ENCODE peak calls at places on chromosome 16, in eight cellular contexts. R, O, B, T, V, J, E and U are unnamed samples.

GRCh38 chr16:86355538-86355937 is 154.8 kb upstream of the FOXF1 start:
- DNase-seq in R (peak), J (no peak), O (peak), E (no peak), V (no peak), T (no peak), B (no peak), U (peak)

GRCh38 chr16:24748242-24748641 is 18.8 kb downstream of the TNRC6A start:
- DNase-seq in R (peak), O (peak), J (no peak), V (no peak), B (no peak), E (no peak), T (no peak), U (peak)

GRCh38 chr16:84486126-84486525 is 18.3 kb downstream of the MEAK7 start:
- DNase-seq in B (no peak), R (no peak), E (no peak), V (no peak), T (no peak), J (peak), O (no peak), U (no peak)

GRCh38 chr16:77290451-77291110 is 91.4 kb downstream of the SYCE1L start:
- DNase-seq in R (peak), O (peak), V (no peak), E (peak), T (no peak), B (no peak), J (no peak), U (peak)

GRCh38 chr16:29815032-29815721 is 775 bp upstream of the PAGR1 start:
- DNase-seq in R (no peak), V (no peak), E (peak), B (peak), O (no peak), J (peak), T (peak), U (no peak)

GRCh38 chr16:70696952-70697600 is 11.2 kb upstream of the MTSS2 start:
- DNase-seq in B (no peak), T (no peak), O (no peak), E (no peak), R (no peak), V (no peak), J (no peak), U (no peak)

GRCh38 chr16:17414421-17414820 is 56.3 kb downstream of the XYLT1 start:
- DNase-seq in R (no peak), J (no peak), O (no peak), T (no peak), V (peak), E (no peak), B (no peak), U (no peak)

GRCh38 chr16:27455700-27456099 is 53.7 kb downstream of the IL21R start:
- DNase-seq in E (no peak), B (no peak), T (no peak), J (no peak), O (peak), V (no peak), R (peak), U (peak)

GRCh38 chr16:81366316-81366932 is 51.7 kb downstream of the GAN start:
- DNase-seq in V (peak), T (no peak), E (peak), O (peak), B (no peak), J (no peak), R (peak), U (peak)

GRCh38 chr16:75616541-75617010 is 6.5 kb downstream of the ADAT1 start:
- DNase-seq in B (no peak), E (no peak), O (no peak), R (no peak), J (no peak), T (no peak), V (peak), U (no peak)

GRCh38 chr16:77212736-77213541 is 13.7 kb downstream of the SYCE1L start:
- DNase-seq in V (peak), B (peak), E (peak), R (no peak), O (peak), J (peak), T (peak), U (no peak)

GRCh38 chr16:12271006-12271405 is 294.5 kb downstream of the SNX29 start:
- DNase-seq in T (no peak), V (no peak), O (peak), R (no peak), J (no peak), E (peak), B (no peak), U (peak)
- TF ChIP-seq CTCF in T (no peak), V (no peak), O (peak), R (peak), J (no peak), E (peak), B (peak), U (peak)

GRCh38 chr16:88805887-88806393 is 2.4 kb downstream of the CDT1 start:
- DNase-seq in J (no peak), E (no peak), V (no peak), B (no peak), O (no peak), T (no peak), R (no peak), U (no peak)

GRCh38 chr16:88804552-88805339 is 1.2 kb downstream of the CDT1 start:
- DNase-seq in J (peak), B (no peak), R (no peak), T (peak), O (no peak), E (peak), V (peak), U (no peak)

GRCh38 chr16:88806491-88807111 is 3.0 kb downstream of the CDT1 start:
- DNase-seq in J (no peak), O (no peak), V (no peak), R (no peak), T (no peak), B (no peak), E (no peak), U (no peak)

GRCh38 chr16:88804173-88804551 is 573 bp downstream of the CDT1 start:
- DNase-seq in V (no peak), J (no peak), T (no peak), E (no peak), O (no peak), B (no peak), R (no peak), U (no peak)

GRCh38 chr16:88805340-88805715 is 1.7 kb downstream of the CDT1 start:
- DNase-seq in V (no peak), R (no peak), J (peak), T (no peak), B (no peak), O (no peak), E (no peak), U (no peak)
- H3K4me3 ChIP-seq in V (peak), R (peak), J (no peak), T (no peak), B (no peak), O (no peak), E (peak), U (peak)

DNA sequence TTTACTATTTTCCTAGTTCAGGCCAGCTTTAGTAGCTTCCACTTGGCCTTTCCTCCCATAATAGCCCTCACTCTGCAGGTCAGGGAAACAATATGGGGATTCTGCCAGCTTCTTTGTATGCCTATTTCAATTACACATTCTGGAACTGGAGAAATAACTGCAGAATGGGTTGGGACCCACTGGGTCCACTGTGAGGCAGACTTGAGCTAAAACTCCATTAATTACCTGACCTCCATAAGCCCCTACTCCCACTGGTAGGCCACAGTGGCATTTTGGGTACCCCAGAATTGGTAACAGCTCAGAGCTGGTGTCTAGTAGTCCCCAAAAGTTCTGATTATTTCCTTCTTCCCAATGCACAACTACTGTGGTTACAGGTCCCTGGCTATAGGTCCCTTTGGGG is 16.7 kb upstream of the TENT4B start:
- DNase-seq in V (no peak), O (no peak), J (no peak), B (no peak), T (no peak), E (peak), R (no peak), U (no peak)
- TF ChIP-seq CTCF in V (peak), O (no peak), J (no peak), B (peak), T (no peak), E (peak), R (peak), U (peak)

DNA sequence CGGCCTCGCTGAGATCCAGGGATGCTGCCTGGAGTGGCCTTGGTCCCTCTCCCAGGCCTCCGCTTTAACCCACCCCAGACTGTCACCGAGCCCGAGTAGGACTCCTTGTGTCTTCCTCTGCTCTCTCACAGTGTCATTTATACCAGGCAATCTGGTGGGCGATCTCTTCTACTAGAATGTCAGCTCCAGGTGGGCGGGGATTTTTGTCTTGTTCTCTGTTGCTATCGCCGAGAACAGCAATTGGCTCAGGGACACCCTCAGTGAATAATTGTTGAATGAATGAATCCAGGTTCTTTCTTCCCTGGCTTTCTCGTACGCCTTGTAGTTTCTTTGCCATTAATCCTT is 591 bp downstream of the DHX38 start:
- DNase-seq in B (no peak), T (peak), J (no peak), O (no peak), R (no peak), V (no peak), E (peak), U (no peak)
- H3K4me3 ChIP-seq in B (peak), T (peak), J (peak), O (peak), R (peak), V (peak), E (peak), U (peak)

GRCh38 chr16:61921373-61921772 is 114.9 kb downstream of the CDH8 start:
- DNase-seq in E (no peak), R (no peak), J (no peak), T (no peak), B (no peak), V (no peak), O (no peak), U (no peak)
- TF ChIP-seq CTCF in E (no peak), R (no peak), J (no peak), T (no peak), B (no peak), V (no peak), O (no peak), U (no peak)

GRCh38 chr16:53561101-53561888 is 58.3 kb upstream of the AKTIP start:
- DNase-seq in R (no peak), V (no peak), T (no peak), J (no peak), B (no peak), E (peak), O (no peak), U (no peak)
- H3K4me3 ChIP-seq in R (no peak), V (no peak), T (no peak), J (no peak), B (no peak), E (no peak), O (no peak), U (no peak)

GRCh38 chr16:7025616-7026190 is 306.9 kb upstream of the RBFOX1 start:
- DNase-seq in V (peak), T (peak), O (peak), E (peak), J (peak), R (peak), B (peak), U (no peak)
- TF ChIP-seq CTCF in V (peak), T (peak), O (peak), E (peak), J (no peak), R (peak), B (peak), U (no peak)

GRCh38 chr16:68740628-68741346 is 3.7 kb downstream of the CDH1 start:
- DNase-seq in O (no peak), R (no peak), B (no peak), J (no peak), E (no peak), V (peak), T (no peak), U (no peak)

GRCh38 chr16:68739964-68740627 is 3.0 kb downstream of the CDH1 start:
- DNase-seq in J (no peak), V (peak), T (no peak), B (no peak), R (no peak), O (peak), E (no peak), U (peak)

GRCh38 chr16:68744744-68745280 is 7.7 kb downstream of the CDH1 start:
- DNase-seq in E (peak), V (no peak), T (peak), O (peak), R (peak), B (no peak), J (no peak), U (no peak)

GRCh38 chr16:68746951-68747350 is 9.9 kb downstream of the CDH1 start:
- DNase-seq in R (no peak), T (no peak), B (no peak), J (no peak), E (no peak), V (no peak), O (no peak), U (no peak)

GRCh38 chr16:68743664-68744063 is 6.6 kb downstream of the CDH1 start:
- DNase-seq in O (no peak), J (no peak), B (no peak), V (no peak), T (no peak), E (peak), R (no peak), U (no peak)
- H3K4me3 ChIP-seq in O (no peak), J (no peak), B (no peak), V (no peak), T (no peak), E (no peak), R (no peak), U (no peak)

GRCh38 chr16:11876306-11876705 is 25.0 kb upstream of the RSL1D1 start:
- DNase-seq in R (no peak), V (no peak), O (no peak), J (no peak), T (no peak), E (no peak), B (no peak), U (no peak)

GRCh38 chr16:11869657-11870228 is 18.4 kb upstream of the RSL1D1 start:
- DNase-seq in O (no peak), T (no peak), V (no peak), R (no peak), E (no peak), J (no peak), B (no peak), U (no peak)

GRCh38 chr16:11868412-11868980 is 17.2 kb upstream of the RSL1D1 start:
- DNase-seq in V (no peak), O (no peak), B (no peak), T (no peak), R (no peak), E (no peak), J (no peak), U (no peak)

GRCh38 chr16:11875721-11876120 is 24.4 kb upstream of the RSL1D1 start:
- DNase-seq in B (no peak), V (no peak), E (no peak), R (no peak), T (no peak), O (no peak), J (no peak), U (no peak)

DNA sequence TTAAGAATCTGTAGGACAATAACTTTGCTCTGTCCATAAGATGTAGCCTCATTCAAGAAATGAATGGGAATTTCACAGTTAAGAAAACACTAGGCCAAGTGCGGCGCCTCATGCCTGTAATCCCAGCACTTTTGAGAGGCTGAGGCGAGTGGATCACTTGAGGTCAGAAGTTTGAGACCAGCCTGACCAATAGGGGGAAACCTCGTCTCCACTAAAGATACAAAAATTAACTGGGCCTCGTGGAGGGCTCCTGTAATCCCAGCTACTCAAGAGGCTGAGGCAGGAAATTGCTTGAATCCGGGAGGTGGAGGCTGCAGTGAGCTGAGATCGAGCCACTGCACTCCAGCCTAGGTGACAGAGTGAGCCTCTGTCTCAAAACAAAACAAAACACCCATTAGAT is 19.9 kb upstream of the RSL1D1 start:
- DNase-seq in B (no peak), J (no peak), T (no peak), R (peak), V (no peak), E (peak), O (peak), U (peak)
- TF ChIP-seq CTCF in B (peak), J (no peak), T (no peak), R (peak), V (no peak), E (peak), O (peak), U (peak)

DNA sequence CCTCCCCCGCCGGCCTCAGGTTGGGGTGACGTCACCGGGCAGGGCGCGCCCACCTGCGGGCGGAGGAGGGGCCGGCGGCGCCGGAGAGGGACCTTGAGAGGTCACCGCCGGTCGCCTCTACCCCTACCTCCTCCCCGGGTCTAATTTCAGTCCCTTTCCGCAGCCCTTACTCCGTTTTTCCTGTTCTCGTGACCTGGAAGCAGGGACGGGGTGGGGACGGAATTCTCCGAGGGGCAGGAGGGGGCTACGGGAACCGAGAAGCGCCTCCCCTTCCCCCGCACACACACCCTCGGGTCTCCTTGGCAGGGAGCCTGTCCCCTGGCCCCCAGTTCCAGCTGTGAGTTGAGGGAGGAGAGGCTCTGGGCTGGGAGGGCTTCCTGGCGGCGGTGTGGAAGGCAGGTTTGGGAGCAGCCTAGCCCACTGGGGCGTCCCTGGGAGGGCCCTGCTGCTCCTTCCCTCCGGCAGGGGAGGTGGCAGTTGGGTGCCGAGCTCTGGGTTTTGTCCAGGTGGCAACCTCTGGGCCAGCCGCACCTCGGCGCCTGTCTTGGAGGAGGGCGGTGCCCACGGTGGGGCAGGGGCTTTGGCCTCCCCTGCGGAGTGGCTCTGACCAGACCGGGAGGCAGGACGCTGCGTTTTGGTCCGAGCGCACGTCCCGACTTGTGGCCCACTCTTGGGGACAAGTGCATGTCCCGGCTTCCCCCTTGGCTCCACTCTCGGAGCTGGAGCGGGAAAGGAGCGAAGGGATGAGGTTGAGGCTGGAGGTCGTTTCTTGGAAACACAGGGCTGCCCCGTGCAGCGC is 765 bp downstream of the SYNGR3 start:
- DNase-seq in J (no peak), V (peak), O (no peak), B (no peak), T (peak), R (no peak), E (peak), U (no peak)
- H3K4me3 ChIP-seq in J (no peak), V (peak), O (no peak), B (peak), T (peak), R (no peak), E (peak), U (no peak)